ENCODE peak calls at places on chromosomes 12 and 14, in six cellular contexts. O is endothelial cell, U is AG04450, A is WTC11, I is OCI-LY7, W is endodermal cell. C is an unnamed sample.

GRCh38 chr12:52087961-52088820 is 8.7 kb downstream of the SMIM41 start:
- DNase-seq in O (no peak), U (no peak), A (no peak), I (peak), W (no peak), C (no peak)

GRCh38 chr12:69910739-69911138 is 85.7 kb downstream of the MYRFL start:
- DNase-seq in O (no peak), U (no peak), A (no peak), I (no peak), W (peak), C (no peak)

GRCh38 chr14:39232554-39233415 is 930 bp upstream of the MIA2 start:
- DNase-seq in O (peak), U (peak), A (no peak), I (no peak), W (no peak), C (peak)

GRCh38 chr12:130124106-130124505 is 38.2 kb upstream of the FZD10 start:
- DNase-seq in O (no peak), U (no peak), A (no peak), I (no peak), W (no peak), C (no peak)

GRCh38 chr14:29039171-29039570 is 272.6 kb downstream of the FOXG1 start:
- DNase-seq in O (no peak), U (no peak), A (peak), I (no peak), W (peak), C (peak)

GRCh38 chr12:103697912-103698751 is 111.1 kb downstream of the STAB2 start:
- DNase-seq in O (no peak), U (no peak), A (no peak), I (no peak), W (no peak), C (no peak)

GRCh38 chr12:71664411-71665108 is 459 bp downstream of the THAP2 start:
- DNase-seq in O (no peak), U (no peak), A (no peak), I (no peak), W (no peak), C (no peak)

GRCh38 chr12:103887738-103888137 is 42.5 kb upstream of the HSP90B1 start:
- DNase-seq in O (no peak), U (no peak), A (no peak), I (no peak), W (no peak), C (no peak)

GRCh38 chr12:113005759-113006158 is 27.4 kb downstream of the OAS2 start:
- DNase-seq in O (peak), U (no peak), A (no peak), I (peak), W (peak), C (no peak)

GRCh38 chr12:27193106-27193505 is 51.0 kb upstream of the STK38L start:
- DNase-seq in O (no peak), U (peak), A (no peak), I (no peak), W (no peak), C (no peak)

GRCh38 chr12:34033628-34034296 is 11.5 kb downstream of the ALG10 start:
- DNase-seq in O (no peak), U (peak), A (no peak), I (peak), W (no peak), C (no peak)
- TF ChIP-seq CTCF in O (peak), U (peak), A (peak), I (peak), W (peak), C (peak)

GRCh38 chr12:4387607-4388006 is 8.1 kb upstream of the FGF23 start:
- DNase-seq in O (no peak), U (no peak), A (no peak), I (no peak), W (no peak), C (no peak)

GRCh38 chr12:4386756-4387155 is 7.2 kb upstream of the FGF23 start:
- DNase-seq in O (no peak), U (no peak), A (no peak), I (no peak), W (no peak), C (no peak)

GRCh38 chr12:4380332-4380731 is 820 bp upstream of the FGF23 start:
- DNase-seq in O (no peak), U (no peak), A (no peak), I (no peak), W (no peak), C (no peak)

GRCh38 chr12:4379410-4379809 is at the start of gene FGF23:
- DNase-seq in O (peak), U (no peak), A (peak), I (no peak), W (peak), C (peak)

GRCh38 chr12:4383304-4383865 is 3.9 kb upstream of the FGF23 start:
- DNase-seq in O (peak), U (no peak), A (peak), I (peak), W (peak), C (no peak)
- TF ChIP-seq CTCF in O (no peak), U (no peak), A (peak), I (peak), W (peak), C (no peak)

GRCh38 chr12:93380480-93381121 is 2.9 kb downstream of the NUDT4 start:
- DNase-seq in O (no peak), U (no peak), A (no peak), I (peak), W (no peak), C (no peak)
- TF ChIP-seq CTCF in O (no peak), U (peak), A (no peak), I (peak), W (peak), C (no peak)

DNA sequence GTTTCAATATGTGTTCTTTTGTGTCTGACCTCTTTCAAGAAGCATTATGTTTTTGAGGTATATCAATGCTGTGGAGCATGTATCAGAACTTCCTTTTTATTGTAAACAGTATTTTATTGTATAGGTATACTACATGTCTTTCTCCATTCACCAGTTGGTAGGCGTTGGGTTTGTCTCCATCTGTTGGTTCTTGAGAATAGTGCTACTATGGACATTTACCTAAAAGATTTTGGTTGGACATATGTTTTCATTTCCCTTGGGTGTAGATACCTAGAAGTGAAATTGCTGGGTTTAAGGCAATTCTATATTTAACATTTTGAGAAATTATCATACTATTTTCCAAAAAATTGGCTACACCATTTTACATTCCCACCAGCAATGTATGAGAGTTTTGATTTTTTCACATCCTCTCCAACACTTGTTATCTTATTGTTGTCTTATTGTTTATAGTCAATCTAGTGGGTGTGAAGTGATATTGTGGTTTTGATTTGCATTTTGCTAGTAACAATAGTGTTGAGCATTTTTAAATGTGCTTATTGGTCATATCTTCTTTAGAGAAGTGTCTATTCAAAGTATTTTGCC is 409.2 kb downstream of the IPO8 start:
- DNase-seq in O (peak), U (no peak), A (no peak), I (peak), W (no peak), C (peak)
- TF ChIP-seq CTCF in O (peak), U (peak), A (peak), I (peak), W (peak), C (peak)

DNA sequence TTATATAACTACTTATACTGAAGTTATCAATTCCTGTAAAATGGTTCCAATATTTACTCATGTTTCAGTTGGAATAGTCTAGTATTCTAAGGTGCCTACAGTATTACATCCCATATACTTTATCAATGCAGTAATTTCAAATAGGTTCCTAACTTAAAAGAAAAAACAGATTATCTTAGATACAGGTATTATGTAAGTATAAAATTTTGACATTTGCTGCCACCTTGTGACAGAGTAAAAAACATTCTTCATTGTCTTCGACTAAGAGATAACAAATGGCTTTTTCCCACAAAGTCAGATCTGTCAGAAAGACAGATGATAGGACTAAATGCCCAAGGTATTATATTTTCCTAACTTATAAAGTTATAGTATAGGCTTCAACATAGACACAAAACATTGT is 78.7 kb downstream of the TXNDC16 start:
- DNase-seq in O (no peak), U (no peak), A (no peak), I (peak), W (no peak), C (no peak)
- TF ChIP-seq CTCF in O (peak), U (peak), A (no peak), I (peak), W (peak), C (peak)

DNA sequence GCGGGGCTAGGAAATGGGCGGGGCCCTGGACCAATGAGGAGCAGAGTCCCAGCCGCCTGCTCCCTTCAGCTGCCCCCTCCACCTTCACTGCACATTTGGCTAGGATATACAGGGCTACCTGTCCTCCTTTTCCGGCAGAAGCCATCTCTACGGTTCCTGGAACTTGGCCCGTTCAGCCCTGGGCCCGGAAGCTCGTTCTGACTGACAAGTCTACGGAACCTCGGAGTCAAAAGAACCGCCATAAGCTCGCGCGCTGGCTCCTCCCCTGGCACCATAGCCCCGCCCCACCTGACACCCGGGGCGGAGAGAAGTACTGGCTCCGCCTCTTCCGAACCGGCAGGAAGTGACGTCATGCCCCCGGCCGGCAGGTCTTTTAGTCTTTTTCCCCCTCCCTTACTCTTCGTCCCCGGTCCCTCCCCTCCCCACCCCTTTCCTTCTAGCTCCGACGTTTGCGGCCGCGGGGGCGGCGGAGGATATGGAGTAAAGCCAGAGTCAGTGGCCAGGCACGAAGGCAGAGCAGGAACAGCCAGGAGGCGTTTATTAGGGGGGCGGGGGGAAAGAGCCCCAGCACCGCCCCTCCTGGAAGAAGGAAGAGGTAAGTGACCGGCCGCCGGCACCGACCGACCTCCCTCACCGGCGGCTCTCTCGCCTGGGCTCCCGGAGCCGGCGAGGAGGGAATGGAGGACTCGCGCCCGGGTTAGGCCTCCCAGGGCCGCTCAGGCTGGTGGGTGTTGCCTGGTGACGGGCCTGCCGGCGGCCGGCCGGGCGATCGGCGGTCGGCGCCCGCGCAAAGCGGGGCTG is at the start of the genes DEPDC4 and SCYL2:
- DNase-seq in O (peak), U (peak), A (peak), I (peak), W (peak), C (peak)
- TF ChIP-seq CTCF in O (no peak), U (no peak), A (no peak), I (no peak), W (no peak), C (no peak)

DNA sequence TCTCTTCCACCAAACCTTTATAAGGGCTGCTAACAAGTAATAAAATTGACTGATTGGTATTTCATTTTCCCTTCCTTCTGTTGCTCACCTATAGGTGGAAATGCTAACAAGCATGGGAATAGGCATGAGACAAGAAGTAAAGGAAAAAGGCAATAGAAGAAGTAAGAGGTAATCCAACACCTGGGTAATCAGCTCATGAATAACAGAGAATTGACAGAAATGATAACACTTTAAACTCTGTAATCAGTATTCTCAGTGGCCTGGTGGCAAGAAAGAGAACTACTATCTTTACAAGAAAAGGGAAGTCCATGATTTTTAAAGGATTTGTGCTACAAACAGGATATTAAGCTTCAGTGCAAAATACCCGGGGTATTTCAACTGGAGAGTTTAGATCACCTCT is 737.8 kb downstream of the RERGL start:
- DNase-seq in O (no peak), U (no peak), A (no peak), I (peak), W (no peak), C (no peak)
- TF ChIP-seq CTCF in O (peak), U (no peak), A (no peak), I (peak), W (peak), C (no peak)

GRCh38 chr14:72513346-72513745 is 380.6 kb downstream of the DPF3 start:
- DNase-seq in O (no peak), U (no peak), A (no peak), I (no peak), W (no peak), C (no peak)

GRCh38 chr14:72514660-72515025 is 379.3 kb downstream of the DPF3 start:
- DNase-seq in O (no peak), U (no peak), A (no peak), I (no peak), W (no peak), C (no peak)

GRCh38 chr14:72513994-72514659 is 379.8 kb downstream of the DPF3 start:
- DNase-seq in O (no peak), U (peak), A (no peak), I (peak), W (peak), C (peak)

GRCh38 chr14:72512925-72513324 is 381.0 kb downstream of the DPF3 start:
- DNase-seq in O (no peak), U (no peak), A (no peak), I (no peak), W (no peak), C (no peak)

DNA sequence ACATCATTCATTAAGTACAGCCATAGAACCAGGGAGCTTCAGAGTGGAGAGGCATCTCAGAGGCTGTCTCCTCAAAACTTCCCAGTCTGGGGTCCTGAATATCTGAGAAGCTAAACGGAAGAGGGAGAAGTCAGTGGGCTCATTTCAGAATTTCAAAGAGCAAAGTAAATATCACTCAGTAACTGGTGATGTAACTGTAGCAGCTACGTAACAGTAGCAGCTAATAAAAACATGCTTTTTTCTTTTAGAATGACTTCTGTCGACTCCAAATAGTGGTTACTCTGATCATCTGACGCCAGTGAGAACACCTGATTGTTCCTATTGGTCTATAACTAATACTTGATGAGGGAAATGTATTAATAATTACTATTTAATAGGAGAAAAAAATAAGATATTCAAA is 383.3 kb downstream of the DPF3 start:
- DNase-seq in O (no peak), U (no peak), A (no peak), I (no peak), W (no peak), C (no peak)
- TF ChIP-seq CTCF in O (no peak), U (no peak), A (no peak), I (no peak), W (no peak), C (no peak)

DNA sequence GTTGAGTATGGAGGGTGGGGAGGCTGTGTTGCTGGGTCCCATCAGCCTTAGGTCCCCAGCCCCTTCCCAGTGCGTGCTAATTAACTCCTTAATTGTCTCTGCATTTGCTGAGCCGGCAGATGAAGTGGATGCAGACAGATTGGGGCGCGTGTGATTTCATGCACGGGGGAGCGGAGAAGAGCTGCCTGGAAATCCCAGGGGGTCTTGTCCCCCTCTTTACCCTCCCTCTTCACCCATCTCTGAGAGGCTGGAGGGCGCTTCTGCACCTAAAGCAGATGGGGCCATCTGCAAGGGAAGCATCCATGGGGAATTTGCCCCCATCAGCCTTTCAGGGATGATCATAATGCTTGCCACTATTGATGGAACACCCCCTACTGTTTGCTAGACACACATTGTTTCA is 4.4 kb upstream of the ASIC1 start:
- DNase-seq in O (no peak), U (no peak), A (no peak), I (no peak), W (no peak), C (no peak)
- TF ChIP-seq CTCF in O (no peak), U (no peak), A (no peak), I (no peak), W (no peak), C (no peak)